ENCODE peak calls at places on chromosomes 4 and X, in six cellular contexts. O is fibroblast of lung; N is left ventricle myocardium inferior; S is H9; K is CD4-positive, alpha-beta memory T cell; M is A549. Z is an unnamed sample.

GRCh38 chr4:120682981-120683380 is 239.5 kb downstream of the PRDM5 start:
- DNase-seq in O (no peak), N (no peak), S (no peak), K (no peak), M (no peak), Z (no peak)

GRCh38 chr4:3823496-3824341 is 57.5 kb downstream of the ADRA2C start:
- DNase-seq in O (no peak), N (no peak), S (no peak), K (no peak), M (no peak), Z (no peak)

GRCh38 chrX:21408324-21408723 is 34.1 kb downstream of the CNKSR2 start:
- DNase-seq in O (peak; percentile 3), N (no peak), S (no peak), K (no peak), M (no peak), Z (no peak)

GRCh38 chr4:153465583-153465921 is 608 bp upstream of the TMEM131L start:
- DNase-seq in O (peak; percentile 74), N (peak; percentile 51), S (no peak), K (no peak), M (peak; percentile 37), Z (no peak)

GRCh38 chr4:151169223-151169622 is 69.8 kb downstream of the RPS3A start:
- DNase-seq in O (peak; percentile 99), N (peak; percentile 75), S (no peak), K (no peak), M (no peak), Z (no peak)

GRCh38 chr4:139526928-139527327 is 29.1 kb downstream of the SETD7 start:
- DNase-seq in O (no peak), N (no peak), S (no peak), K (no peak), M (no peak), Z (no peak)

GRCh38 chrX:154799554-154800348 is 5.5 kb downstream of the MPP1 start:
- DNase-seq in O (peak; percentile 62), N (no peak), S (no peak), K (no peak), M (peak; percentile 73), Z (no peak)

GRCh38 chrX:48910926-48911406 is 480 bp downstream of the SLC35A2 start:
- DNase-seq in O (no peak), N (no peak), S (no peak), K (no peak), M (no peak), Z (no peak)

GRCh38 chrX:29659911-29660310 is 555.5 kb upstream of the MAGEB2 start:
- DNase-seq in O (no peak), N (no peak), S (no peak), K (no peak), M (no peak), Z (no peak)

GRCh38 chrX:71000139-71000538 is 68.0 kb downstream of the SNX12 start:
- DNase-seq in O (no peak), N (no peak), S (no peak), K (no peak), M (no peak), Z (no peak)

GRCh38 chr4:182286035-182286434 is 42.8 kb downstream of the TENM3 start:
- DNase-seq in O (no peak), N (no peak), S (no peak), K (no peak), M (no peak), Z (no peak)

GRCh38 chr4:112181358-112182000 is 36.2 kb downstream of the FAM241A start:
- DNase-seq in O (no peak), N (no peak), S (no peak), K (no peak), M (no peak), Z (no peak)

GRCh38 chrX:116749943-116750342 is 287.2 kb upstream of the CT83 start:
- DNase-seq in O (no peak), N (no peak), S (no peak), K (no peak), M (no peak), Z (no peak)

GRCh38 chr4:164134388-164134787 is 619.5 kb upstream of the SMIM31 start:
- DNase-seq in O (no peak), N (no peak), S (no peak), K (no peak), M (no peak), Z (no peak)

GRCh38 chr4:89482248-89482647 is 174.6 kb upstream of the GPRIN3 start:
- DNase-seq in O (peak; percentile 66), N (no peak), S (peak; percentile 39), K (no peak), M (peak; percentile 33), Z (no peak)

GRCh38 chrX:153442463-153442862 is 3.4 kb downstream of the TREX2 start:
- DNase-seq in O (no peak), N (no peak), S (no peak), K (no peak), M (no peak), Z (no peak)

DNA sequence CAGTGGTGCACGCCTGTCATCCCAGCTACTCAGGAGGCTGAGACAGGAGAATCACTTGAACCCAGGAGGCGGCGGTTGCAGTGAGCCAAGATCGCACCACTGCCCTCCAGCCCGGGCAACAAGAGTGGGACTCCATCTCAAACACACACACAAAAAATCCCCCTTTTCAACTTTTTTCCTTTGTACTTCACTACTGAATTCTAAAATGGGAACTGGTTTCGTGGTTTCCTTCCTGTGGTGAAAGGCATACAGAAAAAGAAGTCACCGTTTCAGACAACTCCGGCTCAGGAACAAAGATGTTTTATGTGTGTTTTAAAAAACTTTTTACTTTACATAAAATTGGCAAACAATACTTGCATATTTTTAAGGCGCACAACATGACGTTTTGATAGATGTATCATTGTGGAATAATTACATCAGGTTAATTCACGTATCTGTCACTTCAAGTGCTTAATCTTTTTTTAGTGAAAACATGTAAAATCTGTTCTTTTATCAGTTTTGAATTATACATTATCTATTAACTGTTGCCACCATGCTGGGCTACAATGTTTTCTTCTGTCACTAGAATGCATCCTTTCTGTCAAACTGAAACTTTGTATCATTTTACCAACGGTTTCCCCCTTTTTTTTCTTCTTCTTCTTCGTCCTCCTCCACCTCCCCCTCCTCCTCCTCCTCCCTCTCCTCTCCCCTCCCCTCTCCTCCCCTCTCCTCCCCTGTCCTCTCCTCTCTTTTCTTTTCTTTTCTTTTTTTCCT is 186.0 kb downstream of the CRLF2 start:
- DNase-seq in O (no peak), N (no peak), S (no peak), K (peak; percentile 28), M (no peak), Z (no peak)
- H3K9me3 ChIP-seq in O (no peaks in the 10 kb centered on the region), N (peaks cover 32% of the 10 kb centered on the region), S (peaks cover 2% of the 10 kb centered on the region), K (no peaks in the 10 kb centered on the region), M (peaks cover 3% of the 10 kb centered on the region), Z (no peaks in the 10 kb centered on the region)

GRCh38 chr4:835148-836002 is 9.4 kb upstream of the CPLX1 start:
- DNase-seq in O (no peak), N (peak; percentile 70), S (no peak), K (no peak), M (no peak), Z (no peak)

GRCh38 chr4:837772-838171 is 11.8 kb upstream of the CPLX1 start:
- DNase-seq in O (no peak), N (no peak), S (no peak), K (no peak), M (no peak), Z (no peak)

GRCh38 chr4:836781-837301 is 10.9 kb upstream of the CPLX1 start:
- DNase-seq in O (no peak), N (no peak), S (no peak), K (no peak), M (no peak), Z (no peak)

GRCh38 chr4:834368-835147 is 8.6 kb upstream of the CPLX1 start:
- DNase-seq in O (no peak), N (no peak), S (no peak), K (no peak), M (no peak), Z (no peak)

DNA sequence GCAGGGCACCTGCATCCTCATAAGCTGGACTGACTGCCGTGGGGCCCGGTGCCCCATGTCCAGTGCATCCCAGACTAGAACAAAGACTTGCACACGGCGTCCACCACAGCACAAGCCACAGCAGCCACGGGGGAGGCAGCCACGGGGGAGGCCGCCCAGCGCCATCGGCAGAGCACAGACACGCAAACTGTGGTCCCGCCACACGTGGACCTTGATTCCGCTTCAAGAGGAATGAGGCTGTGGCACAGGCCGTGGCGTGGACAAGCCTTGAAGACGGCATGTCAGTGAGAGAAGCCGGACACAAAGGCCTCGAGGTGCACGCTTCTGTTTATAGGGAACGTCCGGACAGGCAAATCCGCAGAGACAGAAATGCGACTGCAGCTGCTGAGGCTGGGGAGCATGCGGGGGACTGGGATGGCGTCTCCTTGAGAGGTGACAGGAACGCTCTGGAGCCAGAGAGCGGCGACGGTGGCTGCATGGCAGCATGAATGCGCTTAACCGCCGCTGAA is 10.1 kb upstream of the CPLX1 start:
- DNase-seq in O (no peak), N (no peak), S (no peak), K (no peak), M (no peak), Z (no peak)
- H3K9me3 ChIP-seq in O (no peaks in the 10 kb centered on the region), N (peaks cover 37% of the 10 kb centered on the region), S (no peaks in the 10 kb centered on the region), K (peaks cover 10% of the 10 kb centered on the region), M (peaks cover 16% of the 10 kb centered on the region), Z (no peaks in the 10 kb centered on the region)

GRCh38 chr4:560061-560460 is 16.0 kb downstream of the TMEM271 start:
- DNase-seq in O (no peak), N (no peak), S (no peak), K (no peak), M (no peak), Z (no peak)

GRCh38 chr4:566508-567295 is 9.4 kb downstream of the TMEM271 start:
- DNase-seq in O (no peak), N (no peak), S (no peak), K (no peak), M (peak; percentile 11), Z (no peak)

GRCh38 chr4:566035-566434 is 10.1 kb downstream of the TMEM271 start:
- DNase-seq in O (no peak), N (no peak), S (no peak), K (no peak), M (no peak), Z (no peak)

GRCh38 chr4:560731-561211 is 15.3 kb downstream of the TMEM271 start:
- DNase-seq in O (no peak), N (no peak), S (no peak), K (no peak), M (no peak), Z (no peak)

DNA sequence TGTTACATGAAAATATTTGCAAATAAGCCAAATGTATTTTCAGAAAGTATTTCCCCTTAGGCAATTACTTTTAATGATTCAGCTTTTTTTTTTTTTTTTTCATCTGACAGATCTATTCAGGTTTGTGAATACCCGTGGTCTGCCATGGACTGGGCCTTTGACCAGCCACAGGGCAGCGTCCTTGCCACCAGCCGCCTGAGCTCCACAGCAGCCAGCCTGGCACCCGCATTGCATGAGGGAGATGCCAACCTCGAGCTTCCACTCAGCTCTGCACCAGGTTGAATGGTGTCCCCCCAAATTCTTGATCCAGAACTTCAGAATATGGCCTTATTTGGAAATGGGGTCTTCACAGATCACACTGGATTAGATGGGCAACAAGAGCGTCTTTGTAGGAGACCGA is 14.6 kb downstream of the TMEM271 start:
- DNase-seq in O (no peak), N (no peak), S (no peak), K (no peak), M (no peak), Z (no peak)
- H3K9me3 ChIP-seq in O (no peaks in the 10 kb centered on the region), N (no peaks in the 10 kb centered on the region), S (no peaks in the 10 kb centered on the region), K (no peaks in the 10 kb centered on the region), M (no peaks in the 10 kb centered on the region), Z (no peaks in the 10 kb centered on the region)

DNA sequence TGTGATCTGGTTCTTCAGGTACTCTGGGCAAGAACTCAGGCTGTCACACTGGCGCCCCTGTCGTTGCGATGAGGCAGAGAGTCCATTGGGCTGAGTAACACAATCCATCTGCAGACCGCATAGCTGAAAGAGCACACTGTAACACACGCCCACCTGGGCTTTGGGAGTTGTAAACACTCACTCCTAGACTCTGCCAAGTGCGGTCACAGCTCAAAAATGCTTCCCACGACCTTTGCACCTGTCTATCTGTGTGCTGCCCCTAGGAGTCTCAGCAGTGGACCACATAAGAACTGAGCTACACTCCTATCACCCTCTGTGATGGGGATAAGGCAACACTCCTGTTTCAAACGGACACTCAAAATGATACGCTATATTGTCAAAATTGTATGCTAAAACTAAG is 2028.3 kb downstream of the PCDH7 start:
- DNase-seq in O (no peak), N (no peak), S (peak; percentile 48), K (no peak), M (no peak), Z (no peak)
- H3K9me3 ChIP-seq in O (no peaks in the 10 kb centered on the region), N (peaks cover under 1% of the 10 kb centered on the region), S (no peaks in the 10 kb centered on the region), K (no peaks in the 10 kb centered on the region), M (no peaks in the 10 kb centered on the region), Z (no peaks in the 10 kb centered on the region)

Z was measured in T-helper 17 cell.